ENCODE peak calls at places on chromosomes 13 and 19, in nine cellular contexts. One of them, this sample, is unnamed.

GRCh38 chr13:41500501-41500900 is 43.2 kb downstream of the RGCC start:
- DNase-seq in GM23338: no peak
- DNase-seq in stomach: no peak
- DNase-seq in breast epithelium: no peak
- DNase-seq in SK-N-SH: no peak
- DNase-seq in transverse colon: peak; percentile 42
- DNase-seq in K562: no peak
- DNase-seq in endothelial cell of umbilical vein: no peak
- DNase-seq in HCT116: no peak
- DNase-seq in this sample: no peak

GRCh38 chr13:32504876-32505275 is 33.7 kb downstream of the N4BP2L2 start:
- DNase-seq in GM23338: no peak
- DNase-seq in transverse colon: no peak
- DNase-seq in SK-N-SH: no peak
- DNase-seq in breast epithelium: no peak
- DNase-seq in HCT116: no peak
- DNase-seq in stomach: no peak
- DNase-seq in K562: no peak
- DNase-seq in endothelial cell of umbilical vein: no peak
- DNase-seq in this sample: no peak

GRCh38 chr13:99376132-99376531 is 68.9 kb upstream of the GPR183 start:
- DNase-seq in stomach: no peak
- DNase-seq in endothelial cell of umbilical vein: no peak
- DNase-seq in SK-N-SH: no peak
- DNase-seq in GM23338: no peak
- DNase-seq in K562: no peak
- DNase-seq in transverse colon: no peak
- DNase-seq in HCT116: no peak
- DNase-seq in breast epithelium: no peak
- DNase-seq in this sample: no peak

GRCh38 chr13:92994056-92994455 is 232.6 kb upstream of the GPC6 start:
- DNase-seq in K562: no peak
- DNase-seq in GM23338: no peak
- DNase-seq in stomach: no peak
- DNase-seq in SK-N-SH: no peak
- DNase-seq in endothelial cell of umbilical vein: no peak
- DNase-seq in HCT116: no peak
- DNase-seq in breast epithelium: no peak
- DNase-seq in transverse colon: no peak
- DNase-seq in this sample: no peak

GRCh38 chr19:57888107-57888493 is 737 bp downstream of the ZNF814 start:
- DNase-seq in transverse colon: no peak
- DNase-seq in GM23338: peak; percentile 45
- DNase-seq in breast epithelium: no peak
- DNase-seq in stomach: no peak
- DNase-seq in endothelial cell of umbilical vein: no peak
- DNase-seq in SK-N-SH: no peak
- DNase-seq in HCT116: no peak
- DNase-seq in K562: no peak
- DNase-seq in this sample: no peak

GRCh38 chr19:50759886-50760285 is 10.4 kb upstream of the GPR32 start:
- DNase-seq in breast epithelium: no peak
- DNase-seq in stomach: no peak
- DNase-seq in HCT116: peak; percentile 69
- DNase-seq in transverse colon: no peak
- DNase-seq in endothelial cell of umbilical vein: peak; percentile 22
- DNase-seq in K562: peak; percentile 49
- DNase-seq in GM23338: peak; percentile 79
- DNase-seq in SK-N-SH: no peak
- DNase-seq in this sample: no peak

GRCh38 chr13:100196380-100196779 is 107.5 kb downstream of the PCCA start:
- DNase-seq in K562: no peak
- DNase-seq in SK-N-SH: no peak
- DNase-seq in GM23338: no peak
- DNase-seq in stomach: no peak
- DNase-seq in HCT116: no peak
- DNase-seq in endothelial cell of umbilical vein: no peak
- DNase-seq in breast epithelium: no peak
- DNase-seq in transverse colon: no peak
- DNase-seq in this sample: no peak

GRCh38 chr19:28977826-28978225 is 235.1 kb downstream of the UQCRFS1 start:
- DNase-seq in HCT116: no peak
- DNase-seq in SK-N-SH: no peak
- DNase-seq in stomach: no peak
- DNase-seq in transverse colon: no peak
- DNase-seq in endothelial cell of umbilical vein: no peak
- DNase-seq in breast epithelium: no peak
- DNase-seq in K562: no peak
- DNase-seq in GM23338: peak; percentile 54
- DNase-seq in this sample: no peak

GRCh38 chr13:37187110-37187509 is 81.6 kb upstream of the CSNK1A1L start:
- DNase-seq in endothelial cell of umbilical vein: no peak
- DNase-seq in stomach: no peak
- DNase-seq in SK-N-SH: no peak
- DNase-seq in K562: no peak
- DNase-seq in GM23338: no peak
- DNase-seq in breast epithelium: no peak
- DNase-seq in HCT116: no peak
- DNase-seq in transverse colon: no peak
- DNase-seq in this sample: no peak

GRCh38 chr13:87677334-87678234 is 6.4 kb downstream of the SLITRK5 start:
- DNase-seq in transverse colon: peak; percentile 14
- DNase-seq in HCT116: no peak
- DNase-seq in stomach: no peak
- DNase-seq in K562: no peak
- DNase-seq in GM23338: peak; percentile 72
- DNase-seq in endothelial cell of umbilical vein: no peak
- DNase-seq in breast epithelium: peak; percentile 49
- DNase-seq in SK-N-SH: peak; percentile 63
- DNase-seq in this sample: no peak

GRCh38 chr19:55314396-55314795 is 10.7 kb downstream of the TMEM150B start:
- DNase-seq in SK-N-SH: peak; percentile 19
- DNase-seq in endothelial cell of umbilical vein: no peak
- DNase-seq in K562: peak; percentile 39
- DNase-seq in stomach: no peak
- DNase-seq in HCT116: no peak
- DNase-seq in transverse colon: no peak
- DNase-seq in breast epithelium: no peak
- DNase-seq in GM23338: no peak
- DNase-seq in this sample: no peak

GRCh38 chr19:55319786-55320185 is 5.4 kb downstream of the TMEM150B start:
- DNase-seq in endothelial cell of umbilical vein: peak; percentile 22
- DNase-seq in breast epithelium: no peak
- DNase-seq in stomach: no peak
- DNase-seq in GM23338: peak; percentile 97
- DNase-seq in transverse colon: no peak
- DNase-seq in K562: peak; percentile 66
- DNase-seq in SK-N-SH: peak; percentile 83
- DNase-seq in HCT116: no peak
- DNase-seq in this sample: no peak

GRCh38 chr19:55315956-55316525 is 9.1 kb downstream of the TMEM150B start:
- DNase-seq in breast epithelium: no peak
- DNase-seq in endothelial cell of umbilical vein: no peak
- DNase-seq in SK-N-SH: no peak
- DNase-seq in HCT116: no peak
- DNase-seq in GM23338: no peak
- DNase-seq in K562: no peak
- DNase-seq in transverse colon: no peak
- DNase-seq in stomach: no peak
- DNase-seq in this sample: no peak

GRCh38 chr19:55312621-55313117 is 12.5 kb downstream of the TMEM150B start:
- DNase-seq in K562: no peak
- DNase-seq in endothelial cell of umbilical vein: no peak
- DNase-seq in transverse colon: no peak
- DNase-seq in stomach: no peak
- DNase-seq in SK-N-SH: peak; percentile 30
- DNase-seq in GM23338: peak; percentile 44
- DNase-seq in breast epithelium: no peak
- DNase-seq in HCT116: no peak
- DNase-seq in this sample: no peak

GRCh38 chr19:55316646-55317045 is 8.5 kb downstream of the TMEM150B start:
- DNase-seq in SK-N-SH: peak; percentile 14
- DNase-seq in endothelial cell of umbilical vein: no peak
- DNase-seq in transverse colon: no peak
- DNase-seq in HCT116: no peak
- DNase-seq in stomach: no peak
- DNase-seq in GM23338: peak; percentile 47
- DNase-seq in K562: no peak
- DNase-seq in breast epithelium: no peak
- DNase-seq in this sample: no peak
- H3K36me3 ChIP-seq in SK-N-SH: no peaks in the 10 kb centered on the region
- H3K36me3 ChIP-seq in endothelial cell of umbilical vein: no peaks in the 10 kb centered on the region
- H3K36me3 ChIP-seq in transverse colon: no peaks in the 10 kb centered on the region
- H3K36me3 ChIP-seq in HCT116: no peaks in the 10 kb centered on the region
- H3K36me3 ChIP-seq in stomach: no peaks in the 10 kb centered on the region
- H3K36me3 ChIP-seq in GM23338: no peaks in the 10 kb centered on the region
- H3K36me3 ChIP-seq in K562: no peaks in the 10 kb centered on the region
- H3K36me3 ChIP-seq in breast epithelium: no peaks in the 10 kb centered on the region
- H3K36me3 ChIP-seq in this sample: no peaks in the 10 kb centered on the region

DNA sequence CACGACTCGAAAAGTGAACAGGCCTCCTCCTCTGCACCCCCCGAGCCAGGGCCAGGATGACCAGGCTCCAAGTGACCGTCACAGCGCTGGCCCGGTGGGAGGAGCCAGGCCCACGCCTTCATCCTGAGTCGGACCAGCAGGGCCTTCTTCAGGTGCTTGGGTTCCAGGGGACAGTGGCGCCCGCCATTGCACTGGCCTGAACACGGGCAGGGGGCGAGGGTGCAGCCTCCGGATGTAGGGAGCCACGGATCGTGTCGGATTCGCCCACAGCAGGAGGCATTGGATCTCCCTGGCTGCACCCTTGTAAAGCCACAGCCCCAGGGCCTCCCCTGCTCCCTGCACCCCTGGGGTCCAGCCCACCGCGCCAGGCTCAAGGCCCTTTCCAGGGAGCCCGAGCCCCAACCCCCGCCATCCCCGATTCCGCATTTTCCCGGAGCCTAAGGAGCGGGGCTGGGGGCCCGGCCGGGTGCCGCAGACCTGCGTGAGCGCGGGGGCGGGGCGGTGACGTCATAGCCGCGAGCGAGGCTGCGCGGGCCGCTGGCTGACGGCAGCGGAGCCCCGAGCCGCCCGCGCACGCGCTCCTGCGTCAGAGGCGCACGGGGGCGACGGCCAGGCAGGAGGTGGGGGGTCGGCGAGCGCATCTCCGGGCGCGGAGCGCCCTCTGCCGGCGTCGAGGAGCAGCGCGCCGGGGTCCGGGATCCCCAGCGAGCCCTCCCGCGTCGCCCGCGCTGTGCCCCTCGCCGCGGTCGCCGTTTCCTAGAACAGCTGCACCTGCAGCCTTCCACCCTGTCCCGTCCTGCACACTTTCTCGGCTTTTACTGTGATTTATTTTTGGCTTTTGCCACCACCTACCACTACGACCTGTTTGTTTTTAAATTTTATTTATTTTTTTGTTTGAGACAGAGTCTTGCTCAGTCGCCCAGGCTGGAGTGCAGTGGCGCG is 1.5 kb upstream of the ATP5F1D start:
- DNase-seq in breast epithelium: peak; percentile 85
- DNase-seq in SK-N-SH: peak; percentile 98
- DNase-seq in stomach: peak; percentile 85
- DNase-seq in transverse colon: peak; percentile 88
- DNase-seq in endothelial cell of umbilical vein: peak; percentile 86
- DNase-seq in HCT116: peak; percentile 82
- DNase-seq in GM23338: peak; percentile 94
- DNase-seq in K562: peak; percentile 93
- DNase-seq in this sample: no peak
- H3K4me3 ChIP-seq in breast epithelium: peak overlapping the region; percentile 97
- H3K4me3 ChIP-seq in SK-N-SH: peak overlapping the region; percentile 53
- H3K4me3 ChIP-seq in stomach: peak overlapping the region; percentile 84
- H3K4me3 ChIP-seq in transverse colon: no peak overlapping the region
- H3K4me3 ChIP-seq in endothelial cell of umbilical vein: peak overlapping the region; percentile 15
- H3K4me3 ChIP-seq in HCT116: peak overlapping the region; percentile 87
- H3K4me3 ChIP-seq in GM23338: peak overlapping the region; percentile 95
- H3K4me3 ChIP-seq in K562: peak overlapping the region; percentile 54
- H3K4me3 ChIP-seq in this sample: peak overlapping the region; percentile 74

DNA sequence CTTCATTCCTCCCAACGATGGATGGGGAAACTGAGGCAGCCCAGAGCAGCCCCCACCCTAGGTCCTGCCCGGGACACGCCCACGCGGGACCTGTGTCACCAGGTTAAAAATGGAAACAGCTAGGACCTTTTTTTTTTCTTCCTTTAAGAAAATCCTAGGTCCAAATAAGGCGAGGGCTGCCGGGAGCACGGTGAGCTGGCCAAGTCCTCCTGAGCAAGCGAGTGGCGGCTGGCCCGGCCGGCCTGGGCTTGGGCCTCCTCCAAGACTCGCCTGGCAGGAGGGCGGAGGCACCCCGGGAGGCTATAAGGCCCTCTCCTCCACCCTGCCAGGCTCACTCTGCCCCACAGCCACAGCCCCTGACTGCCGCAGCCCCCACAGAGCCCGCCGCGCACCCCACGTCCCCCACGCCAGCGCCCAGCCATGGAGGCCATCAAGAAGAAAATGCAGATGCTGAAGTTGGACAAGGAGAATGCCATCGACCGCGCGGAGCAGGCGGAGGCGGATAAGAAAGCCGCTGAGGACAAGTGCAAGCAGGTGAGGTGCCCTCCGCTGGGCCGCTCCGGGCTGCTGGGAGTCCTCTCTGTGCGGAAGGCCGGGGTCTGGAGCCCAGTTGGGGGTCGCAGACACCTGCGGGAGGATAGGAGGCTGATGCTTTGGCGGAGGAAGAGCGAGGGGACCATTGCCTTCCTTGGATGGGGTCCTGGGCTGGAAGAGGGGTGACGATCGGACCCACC is 8.9 kb upstream of the TPM4 start:
- DNase-seq in K562: no peak
- DNase-seq in HCT116: peak; percentile 54
- DNase-seq in stomach: peak; percentile 91
- DNase-seq in endothelial cell of umbilical vein: peak; percentile 50
- DNase-seq in GM23338: no peak
- DNase-seq in breast epithelium: peak; percentile 87
- DNase-seq in SK-N-SH: no peak
- DNase-seq in transverse colon: peak; percentile 82
- DNase-seq in this sample: no peak
- TF ChIP-seq POLR2AphosphoS5 in K562: no peak
- TF ChIP-seq POLR2AphosphoS5 in HCT116: peak; percentile 80
- TF ChIP-seq POLR2AphosphoS5 in stomach: peak; percentile 55
- TF ChIP-seq POLR2AphosphoS5 in endothelial cell of umbilical vein: peak; percentile 10
- TF ChIP-seq POLR2AphosphoS5 in GM23338: no peak
- TF ChIP-seq POLR2AphosphoS5 in breast epithelium: peak; percentile 69
- TF ChIP-seq POLR2AphosphoS5 in SK-N-SH: no peak
- TF ChIP-seq POLR2AphosphoS5 in transverse colon: peak; percentile 88
- TF ChIP-seq POLR2AphosphoS5 in this sample: no peak

DNA sequence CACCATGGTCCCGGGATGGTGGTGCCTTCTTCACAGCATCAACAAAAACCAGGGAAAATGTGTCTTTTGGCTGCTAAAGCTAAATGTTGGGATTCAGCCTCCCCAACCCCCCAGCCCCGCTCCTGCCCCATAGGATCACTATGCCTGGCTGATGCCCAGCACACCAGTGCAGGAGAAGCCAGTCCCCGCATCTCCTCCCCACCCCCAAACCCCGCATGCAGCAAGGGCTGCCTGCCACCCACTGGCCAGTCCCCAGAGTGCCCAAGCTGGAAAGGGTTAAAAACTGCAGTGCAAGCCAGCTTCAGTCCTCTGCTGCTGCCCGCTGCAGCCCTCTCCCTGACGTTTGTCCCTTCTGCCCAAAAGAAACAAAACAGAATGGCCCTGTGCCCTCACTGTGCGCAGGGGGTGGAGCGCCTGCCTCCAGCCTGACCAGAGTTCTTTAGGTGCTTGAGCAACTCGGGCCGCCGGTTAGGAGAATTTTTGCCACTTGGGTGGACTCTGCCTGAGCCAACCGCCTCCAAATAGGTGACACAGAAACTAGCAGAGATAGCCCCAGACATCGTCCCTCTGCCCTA is 3.7 kb downstream of the CALM3 start:
- DNase-seq in GM23338: no peak
- DNase-seq in breast epithelium: no peak
- DNase-seq in K562: peak; percentile 14
- DNase-seq in SK-N-SH: peak; percentile 65
- DNase-seq in endothelial cell of umbilical vein: no peak
- DNase-seq in transverse colon: no peak
- DNase-seq in stomach: no peak
- DNase-seq in HCT116: no peak
- DNase-seq in this sample: no peak
- H3K36me3 ChIP-seq in GM23338: peaks cover 21% of the 10 kb centered on the region
- H3K36me3 ChIP-seq in breast epithelium: no peaks in the 10 kb centered on the region
- H3K36me3 ChIP-seq in K562: peaks cover 71% of the 10 kb centered on the region
- H3K36me3 ChIP-seq in SK-N-SH: peaks cover 44% of the 10 kb centered on the region
- H3K36me3 ChIP-seq in endothelial cell of umbilical vein: peaks cover 46% of the 10 kb centered on the region
- H3K36me3 ChIP-seq in transverse colon: peaks cover 3% of the 10 kb centered on the region
- H3K36me3 ChIP-seq in stomach: peaks cover 48% of the 10 kb centered on the region
- H3K36me3 ChIP-seq in HCT116: peaks cover 36% of the 10 kb centered on the region
- H3K36me3 ChIP-seq in this sample: peaks cover 49% of the 10 kb centered on the region

This sample was measured in SK-N-MC.